ENCODE peak calls at places on chromosomes 11 and 22, in six cellular contexts. C is mesendoderm, N is IMR-90, S is neuronal stem cell, D is H1, V is trophoblast cell. E is an unnamed sample.

GRCh38 chr22:19818264-19819208 is 36.1 kb downstream of the GNB1L start:
- DNase-seq in C (no peak), N (no peak), S (no peak), D (peak; percentile 41), V (no peak), E (no peak)

GRCh38 chr22:49049691-49050090 is 778.0 kb downstream of the BRD1 start:
- DNase-seq in C (no peak), N (no peak), S (no peak), D (no peak), V (no peak), E (no peak)

GRCh38 chr22:39276461-39277134 is 31.8 kb upstream of the PDGFB start:
- DNase-seq in C (no peak), N (no peak), S (no peak), D (no peak), V (peak; percentile 94), E (no peak)

GRCh38 chr22:17477401-17477833 is 85.9 kb upstream of the SLC25A18 start:
- DNase-seq in C (peak; percentile 82), N (no peak), S (no peak), D (no peak), V (no peak), E (no peak)

GRCh38 chr22:48489551-48490512 is 1337.8 kb downstream of the BRD1 start:
- DNase-seq in C (peak; percentile 51), N (no peak), S (no peak), D (peak; percentile 62), V (no peak), E (no peak)

GRCh38 chr11:111176603-111177002 is 68.9 kb upstream of the POU2AF2 start:
- DNase-seq in C (no peak), N (no peak), S (no peak), D (no peak), V (no peak), E (no peak)

GRCh38 chr22:30041475-30041874 is 38.8 kb upstream of the HORMAD2 start:
- DNase-seq in C (no peak), N (no peak), S (no peak), D (no peak), V (no peak), E (no peak)

GRCh38 chr11:97893612-97894011 is 1127.1 kb upstream of the CNTN5 start:
- DNase-seq in C (no peak), N (no peak), S (no peak), D (no peak), V (no peak), E (no peak)

GRCh38 chr22:30459206-30460052 is 12.4 kb downstream of the SEC14L3 start:
- DNase-seq in C (no peak), N (peak; percentile 26), S (peak; percentile 43), D (peak; percentile 52), V (no peak), E (peak; percentile 32)

GRCh38 chr11:62501432-62501891 is 45.1 kb downstream of the AHNAK start:
- DNase-seq in C (no peak), N (peak; percentile 26), S (no peak), D (no peak), V (peak; percentile 34), E (no peak)

GRCh38 chr11:46446343-46446751 is 54.8 kb upstream of the CHRM4 start:
- DNase-seq in C (peak; percentile 64), N (peak; percentile 52), S (no peak), D (no peak), V (no peak), E (peak; percentile 76)

GRCh38 chr11:57476883-57477506 is 16.7 kb downstream of the RTN4RL2 start:
- DNase-seq in C (peak; percentile 64), N (peak; percentile 17), S (no peak), D (peak; percentile 68), V (peak; percentile 33), E (peak; percentile 36)

DNA sequence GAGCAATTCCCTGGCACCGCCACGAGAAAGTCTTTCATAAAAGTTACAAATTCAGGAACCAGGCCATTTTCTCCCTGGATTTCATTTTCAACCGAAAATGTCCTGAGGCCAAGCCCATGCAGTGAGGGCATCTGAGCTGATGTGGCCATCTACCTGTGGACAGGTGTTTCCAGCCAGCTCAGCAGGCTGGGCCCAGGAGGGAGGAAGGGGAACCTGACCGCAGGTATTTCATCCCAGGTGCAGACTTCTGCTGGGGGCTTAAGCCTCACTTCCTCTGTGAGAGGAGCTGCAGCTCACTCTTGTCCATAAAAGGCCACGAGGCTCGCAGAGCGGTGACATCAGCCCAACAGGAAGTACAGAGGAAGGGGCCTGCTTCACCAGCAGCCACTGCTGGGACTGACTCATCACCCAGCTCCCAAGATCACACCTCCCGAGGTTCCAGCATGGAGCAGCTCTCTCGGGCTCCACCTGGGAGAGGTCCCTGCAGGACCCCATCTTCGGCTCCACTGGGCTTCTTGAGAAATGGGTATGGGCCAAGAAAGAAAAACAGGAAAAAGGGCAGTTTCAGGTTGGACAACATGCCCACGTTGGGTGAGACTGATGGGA is 56.4 kb downstream of the MYH9 start:
- DNase-seq in C (peak; percentile 99), N (peak; percentile 98), S (no peak), D (no peak), V (peak; percentile 97), E (peak; percentile 97)
- H2BK120ac ChIP-seq in C (peak overlapping the region; percentile 67), N (peak overlapping the region; percentile 97), S (no peak overlapping the region), D (no peak overlapping the region), V (peak overlapping the region; percentile 94), E (peak overlapping the region; percentile 65)

DNA sequence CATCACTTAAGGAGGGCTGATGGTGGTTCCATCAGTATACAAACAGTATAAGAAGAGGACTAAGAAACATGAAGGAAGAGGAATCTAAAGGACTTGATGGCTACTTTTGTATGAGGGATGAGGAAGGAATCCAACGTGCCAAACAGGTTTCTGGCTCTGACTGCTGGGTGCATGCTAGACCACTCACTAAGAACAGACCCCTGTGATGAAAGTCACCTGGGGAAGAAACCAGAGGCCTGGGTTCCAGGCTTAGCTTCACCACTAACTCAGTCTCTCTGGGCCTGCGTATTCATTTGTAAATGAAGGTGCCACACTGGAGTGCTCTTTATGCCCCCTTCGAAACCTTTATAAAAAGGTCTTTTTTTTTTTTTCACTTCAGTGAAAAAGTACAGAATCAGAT is 55.1 kb downstream of the AAMDC start:
- DNase-seq in C (no peak), N (no peak), S (no peak), D (no peak), V (peak; percentile 58), E (no peak)
- H3K36me3 ChIP-seq in C (peaks cover 3% of the 10 kb centered on the region), N (peaks cover 26% of the 10 kb centered on the region), S (peaks cover 85% of the 10 kb centered on the region), D (peaks cover 2% of the 10 kb centered on the region), V (peaks cover 6% of the 10 kb centered on the region), E (peaks cover 76% of the 10 kb centered on the region)

GRCh38 chr11:133503776-133504175 is 28.5 kb downstream of the OPCML start:
- DNase-seq in C (no peak), N (no peak), S (no peak), D (peak; percentile 28), V (no peak), E (no peak)
- H2BK120ac ChIP-seq in C (no peak overlapping the region), N (no peak overlapping the region), S (no peak overlapping the region), D (no peak overlapping the region), V (no peak overlapping the region), E (no peak overlapping the region)

DNA sequence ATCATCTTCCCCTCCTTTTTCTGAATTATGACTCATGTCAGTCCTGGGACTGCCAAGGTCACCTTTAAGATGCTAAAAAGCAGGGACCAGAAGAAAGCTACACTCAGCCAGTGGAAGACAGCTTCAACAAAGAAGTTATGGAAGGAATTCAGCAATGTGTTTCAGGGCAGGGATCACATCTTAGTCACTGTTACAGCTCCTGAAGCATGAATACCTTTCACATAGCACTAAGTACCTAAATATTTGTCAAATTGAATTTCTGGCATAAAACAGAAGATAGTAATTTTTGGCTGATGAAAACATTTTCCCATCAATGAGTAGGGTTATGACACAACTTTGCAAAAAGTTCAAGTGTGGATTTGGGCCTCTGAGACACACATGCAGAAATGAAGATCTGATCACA is 5.2 kb downstream of the DDB1 start:
- DNase-seq in C (no peak), N (peak; percentile 57), S (no peak), D (no peak), V (peak; percentile 82), E (no peak)
- H3K36me3 ChIP-seq in C (peaks cover 17% of the 10 kb centered on the region), N (peaks cover 50% of the 10 kb centered on the region), S (peaks cover 85% of the 10 kb centered on the region), D (peaks cover 55% of the 10 kb centered on the region), V (peaks cover 27% of the 10 kb centered on the region), E (peaks cover 72% of the 10 kb centered on the region)

DNA sequence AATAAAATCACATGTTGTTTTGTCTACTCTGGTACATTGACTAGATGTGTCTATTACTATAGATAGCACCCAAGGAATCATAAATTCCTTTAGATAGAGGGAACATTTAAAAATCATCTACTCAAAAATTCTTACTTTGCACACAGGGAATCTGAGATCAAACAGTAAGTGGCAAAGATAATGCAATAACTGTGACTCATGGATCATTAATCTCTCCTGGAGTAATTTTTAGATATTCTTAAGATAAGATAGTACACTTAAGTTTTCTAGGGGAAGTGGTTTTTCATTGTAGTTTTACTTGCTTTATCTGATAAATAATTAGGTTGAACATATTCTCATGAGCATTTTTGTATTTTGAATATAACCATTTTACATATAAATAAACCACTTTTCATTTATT is 468.9 kb downstream of the LUZP2 start:
- DNase-seq in C (no peak), N (no peak), S (no peak), D (no peak), V (no peak), E (peak; percentile 9)
- H2BK120ac ChIP-seq in C (no peak overlapping the region), N (no peak overlapping the region), S (no peak overlapping the region), D (no peak overlapping the region), V (no peak overlapping the region), E (no peak overlapping the region)